ENCODE peak calls at places on chromosomes 12 and 14, in five cellular contexts. D is astrocyte; V is naive thymus-derived CD8-positive, alpha-beta T cell; U is H4; W is NCI-H2081. Q is an unnamed sample.
A peak's percentile ranks its signal among the peaks of the same experiment; 100 is the strongest.

GRCh38 chr14:54348923-54349615 is 47.7 kb upstream of the CDKN3 start:
- DNase-seq in D (peak; percentile 26), V (no peak), U (no peak), W (no peak), Q (no peak)

GRCh38 chr14:103867523-103867953 is 20.2 kb upstream of the PPP1R13B start:
- DNase-seq in D (no peak), V (no peak), U (peak; percentile 32), W (no peak), Q (no peak)

GRCh38 chr12:132522586-132523380 is 32.8 kb downstream of the FBRSL1 start:
- DNase-seq in D (no peak), V (no peak), U (no peak), W (peak; percentile 20), Q (no peak)

GRCh38 chr12:126424696-126425095 is 1359.5 kb downstream of the AACS start:
- DNase-seq in D (peak; percentile 46), V (no peak), U (peak; percentile 9), W (no peak), Q (no peak)

GRCh38 chr14:50064993-50065392 is 51.4 kb downstream of the VCPKMT start:
- DNase-seq in D (peak; percentile 22), V (peak; percentile 60), U (peak; percentile 46), W (no peak), Q (peak; percentile 25)

GRCh38 chr14:61296707-61297502 is 15.8 kb upstream of the TMEM30B start:
- DNase-seq in D (peak; percentile 11), V (peak; percentile 65), U (peak; percentile 42), W (peak; percentile 31), Q (no peak)

GRCh38 chr14:44640416-44640815 is 133.3 kb upstream of the FSCB start:
- DNase-seq in D (no peak), V (no peak), U (no peak), W (no peak), Q (no peak)

GRCh38 chr12:7361271-7361670 is 57.4 kb downstream of the ACSM4 start:
- DNase-seq in D (no peak), V (no peak), U (no peak), W (no peak), Q (no peak)

GRCh38 chr14:34824826-34825225 is 50.3 kb downstream of the BAZ1A start:
- DNase-seq in D (no peak), V (no peak), U (no peak), W (no peak), Q (no peak)

GRCh38 chr12:115636546-115636945 is 640.9 kb downstream of the MED13L start:
- DNase-seq in D (peak; percentile 58), V (no peak), U (no peak), W (no peak), Q (no peak)

GRCh38 chr12:27780612-27781408 is 774 bp upstream of the MANSC4 start:
- DNase-seq in D (peak; percentile 58), V (no peak), U (peak; percentile 51), W (peak; percentile 50), Q (peak; percentile 8)

GRCh38 chr12:81863406-81863805 is 104.3 kb upstream of the PPFIA2 start:
- DNase-seq in D (peak; percentile 6), V (no peak), U (no peak), W (no peak), Q (no peak)

GRCh38 chr14:38016497-38016896 is 191.2 kb upstream of the SSTR1 start:
- DNase-seq in D (no peak), V (no peak), U (no peak), W (no peak), Q (no peak)

GRCh38 chr14:88695873-88696272 is 96.9 kb downstream of the EML5 start:
- DNase-seq in D (peak; percentile 59), V (no peak), U (no peak), W (no peak), Q (no peak)

GRCh38 chr14:68219407-68219806 is 399.8 kb downstream of the RAD51B start:
- DNase-seq in D (no peak), V (no peak), U (no peak), W (no peak), Q (no peak)

GRCh38 chr14:68695326-68695768 is 97.5 kb downstream of the ZFP36L1 start:
- DNase-seq in D (peak; percentile 100), V (no peak), U (peak; percentile 83), W (no peak), Q (no peak)

GRCh38 chr12:15732341-15733061 is 56.7 kb downstream of the EPS8 start:
- DNase-seq in D (peak; percentile 77), V (no peak), U (no peak), W (no peak), Q (no peak)

GRCh38 chr12:43957732-43958131 is 121.9 kb downstream of the TMEM117 start:
- DNase-seq in D (peak; percentile 40), V (peak; percentile 23), U (peak; percentile 50), W (peak; percentile 41), Q (no peak)

GRCh38 chr14:55418411-55418810 is 6.8 kb upstream of the ATG14 start:
- DNase-seq in D (no peak), V (no peak), U (no peak), W (no peak), Q (no peak)

GRCh38 chr14:38880643-38881567 is 222.1 kb downstream of the SEC23A start:
- DNase-seq in D (no peak), V (no peak), U (peak; percentile 11), W (no peak), Q (no peak)

GRCh38 chr12:56628671-56629458 is 1.3 kb downstream of the BAZ2A start:
- DNase-seq in D (peak; percentile 33), V (peak; percentile 78), U (peak; percentile 58), W (peak; percentile 30), Q (peak; percentile 74)

GRCh38 chr12:71187379-71187778 is 29.6 kb upstream of the TSPAN8 start:
- DNase-seq in D (no peak), V (no peak), U (no peak), W (no peak), Q (no peak)

GRCh38 chr14:31930493-31931225 is 146.4 kb upstream of the ARHGAP5 start:
- DNase-seq in D (peak; percentile 47), V (no peak), U (no peak), W (no peak), Q (no peak)

GRCh38 chr12:117091758-117092510 is 7.3 kb downstream of the TESC start:
- DNase-seq in D (no peak), V (no peak), U (no peak), W (no peak), Q (no peak)

GRCh38 chr14:30914812-30915211 is 40.5 kb downstream of the COCH start:
- DNase-seq in D (no peak), V (no peak), U (no peak), W (no peak), Q (no peak)

GRCh38 chr12:89862511-89863331 is 154.1 kb upstream of the ATP2B1 start:
- DNase-seq in D (no peak), V (peak; percentile 60), U (no peak), W (no peak), Q (peak; percentile 51)

GRCh38 chr12:98998697-98999299 is 353.7 kb downstream of the APAF1 start:
- DNase-seq in D (peak; percentile 23), V (no peak), U (peak; percentile 30), W (peak; percentile 22), Q (no peak)

GRCh38 chr14:80946797-80947196 is 5.3 kb upstream of the CEP128 start:
- DNase-seq in D (no peak), V (no peak), U (no peak), W (no peak), Q (no peak)

GRCh38 chr14:74593241-74593985 is 18.6 kb downstream of the LTBP2 start:
- DNase-seq in D (no peak), V (no peak), U (no peak), W (no peak), Q (no peak)

GRCh38 chr14:73612339-73613045 is at the start of gene ACOT6:
- DNase-seq in D (peak; percentile 69), V (peak; percentile 79), U (peak; percentile 23), W (peak; percentile 9), Q (peak; percentile 63)

GRCh38 chr14:83483063-83483462 is 1949.4 kb upstream of the SEL1L start:
- DNase-seq in D (peak; percentile 12), V (no peak), U (no peak), W (no peak), Q (no peak)

GRCh38 chr12:31874961-31875608 is 84.1 kb upstream of the RESF1 start:
- DNase-seq in D (peak; percentile 75), V (peak; percentile 69), U (peak; percentile 85), W (no peak), Q (peak; percentile 84)

GRCh38 chr12:128643106-128643651 is 180.6 kb downstream of the SLC15A4 start:
- DNase-seq in D (no peak), V (no peak), U (no peak), W (no peak), Q (no peak)